ENCODE peak calls at places on chromosome 16, in nine cellular contexts. One of them, this sample, is unnamed.

GRCh38 chr16:30805370-30806169 is 18.6 kb upstream of the ZNF629 start:
- DNase-seq in AG04449: no peak
- DNase-seq in GM23338: peak; percentile 89
- DNase-seq in AG09309: no peak
- DNase-seq in endothelial cell of umbilical vein: peak; percentile 74
- DNase-seq in endothelial cell: peak; percentile 77
- DNase-seq in AG09319: peak; percentile 45
- DNase-seq in colonic mucosa: peak; percentile 86
- DNase-seq in H1: no peak
- DNase-seq in this sample: no peak

GRCh38 chr16:29987371-29988085 is 7.9 kb downstream of the HIRIP3 start:
- DNase-seq in AG04449: no peak
- DNase-seq in GM23338: no peak
- DNase-seq in AG09309: no peak
- DNase-seq in endothelial cell of umbilical vein: no peak
- DNase-seq in endothelial cell: no peak
- DNase-seq in AG09319: no peak
- DNase-seq in colonic mucosa: no peak
- DNase-seq in H1: no peak
- DNase-seq in this sample: no peak

GRCh38 chr16:88913001-88913612 is 46.6 kb upstream of the PABPN1L start:
- DNase-seq in AG04449: no peak
- DNase-seq in GM23338: no peak
- DNase-seq in AG09309: no peak
- DNase-seq in endothelial cell of umbilical vein: no peak
- DNase-seq in endothelial cell: no peak
- DNase-seq in AG09319: no peak
- DNase-seq in colonic mucosa: no peak
- DNase-seq in H1: no peak
- DNase-seq in this sample: no peak

GRCh38 chr16:969508-970378 is 1.0 kb downstream of the LMF1 start:
- DNase-seq in AG04449: no peak
- DNase-seq in GM23338: peak; percentile 52
- DNase-seq in AG09309: no peak
- DNase-seq in endothelial cell of umbilical vein: peak; percentile 39
- DNase-seq in endothelial cell: no peak
- DNase-seq in AG09319: no peak
- DNase-seq in colonic mucosa: no peak
- DNase-seq in H1: no peak
- DNase-seq in this sample: no peak

GRCh38 chr16:86567701-86568571 is 1.3 kb downstream of the FOXC2 start:
- DNase-seq in AG04449: no peak
- DNase-seq in GM23338: peak; percentile 66
- DNase-seq in AG09309: no peak
- DNase-seq in endothelial cell of umbilical vein: peak; percentile 52
- DNase-seq in endothelial cell: peak; percentile 56
- DNase-seq in AG09319: no peak
- DNase-seq in colonic mucosa: no peak
- DNase-seq in H1: no peak
- DNase-seq in this sample: no peak

GRCh38 chr16:71784093-71784492 is 24.5 kb downstream of the AP1G1 start:
- DNase-seq in AG04449: no peak
- DNase-seq in GM23338: no peak
- DNase-seq in AG09309: no peak
- DNase-seq in endothelial cell of umbilical vein: no peak
- DNase-seq in endothelial cell: no peak
- DNase-seq in AG09319: no peak
- DNase-seq in colonic mucosa: no peak
- DNase-seq in H1: no peak
- DNase-seq in this sample: no peak

GRCh38 chr16:48971571-48972071 is 310.0 kb downstream of the CBLN1 start:
- DNase-seq in AG04449: no peak
- DNase-seq in GM23338: no peak
- DNase-seq in AG09309: no peak
- DNase-seq in endothelial cell of umbilical vein: no peak
- DNase-seq in endothelial cell: no peak
- DNase-seq in AG09319: no peak
- DNase-seq in colonic mucosa: no peak
- DNase-seq in H1: no peak
- DNase-seq in this sample: no peak

GRCh38 chr16:46650224-46650623 is 29.0 kb upstream of the SHCBP1 start:
- DNase-seq in AG04449: no peak
- DNase-seq in GM23338: no peak
- DNase-seq in AG09309: no peak
- DNase-seq in endothelial cell of umbilical vein: no peak
- DNase-seq in endothelial cell: no peak
- DNase-seq in AG09319: no peak
- DNase-seq in colonic mucosa: no peak
- DNase-seq in H1: no peak
- DNase-seq in this sample: no peak

GRCh38 chr16:15610369-15610871 is 32.5 kb downstream of the MARF1 start:
- DNase-seq in AG04449: no peak
- DNase-seq in GM23338: no peak
- DNase-seq in AG09309: no peak
- DNase-seq in endothelial cell of umbilical vein: no peak
- DNase-seq in endothelial cell: no peak
- DNase-seq in AG09319: no peak
- DNase-seq in colonic mucosa: no peak
- DNase-seq in H1: no peak
- DNase-seq in this sample: no peak

GRCh38 chr16:53893731-53894435 is 189.9 kb downstream of the FTO start:
- DNase-seq in AG04449: no peak
- DNase-seq in GM23338: no peak
- DNase-seq in AG09309: peak; percentile 21
- DNase-seq in endothelial cell of umbilical vein: peak; percentile 70
- DNase-seq in endothelial cell: no peak
- DNase-seq in AG09319: no peak
- DNase-seq in colonic mucosa: peak; percentile 38
- DNase-seq in H1: no peak
- DNase-seq in this sample: peak; percentile 32

GRCh38 chr16:71526111-71526998 is at the start of gene CHST4:
- DNase-seq in AG04449: no peak
- DNase-seq in GM23338: peak; percentile 93
- DNase-seq in AG09309: peak; percentile 7
- DNase-seq in endothelial cell of umbilical vein: no peak
- DNase-seq in endothelial cell: peak; percentile 11
- DNase-seq in AG09319: peak; percentile 15
- DNase-seq in colonic mucosa: no peak
- DNase-seq in H1: peak; percentile 82
- DNase-seq in this sample: peak; percentile 73

GRCh38 chr16:83031524-83031923 is 404.8 kb downstream of the CDH13 start:
- DNase-seq in AG04449: no peak
- DNase-seq in GM23338: no peak
- DNase-seq in AG09309: no peak
- DNase-seq in endothelial cell of umbilical vein: no peak
- DNase-seq in endothelial cell: no peak
- DNase-seq in AG09319: no peak
- DNase-seq in colonic mucosa: no peak
- DNase-seq in H1: no peak
- DNase-seq in this sample: no peak

GRCh38 chr16:48206594-48207242 is 37.4 kb upstream of the LONP2 start:
- DNase-seq in AG04449: no peak
- DNase-seq in GM23338: no peak
- DNase-seq in AG09309: no peak
- DNase-seq in endothelial cell of umbilical vein: no peak
- DNase-seq in endothelial cell: no peak
- DNase-seq in AG09319: no peak
- DNase-seq in colonic mucosa: no peak
- DNase-seq in H1: peak; percentile 17
- DNase-seq in this sample: no peak

GRCh38 chr16:2420035-2420434 is 9.2 kb upstream of the CCNF start:
- DNase-seq in AG04449: no peak
- DNase-seq in GM23338: no peak
- DNase-seq in AG09309: no peak
- DNase-seq in endothelial cell of umbilical vein: no peak
- DNase-seq in endothelial cell: no peak
- DNase-seq in AG09319: no peak
- DNase-seq in colonic mucosa: no peak
- DNase-seq in H1: no peak
- DNase-seq in this sample: no peak

GRCh38 chr16:23148166-23148512 is 1.1 kb downstream of the USP31 start:
- DNase-seq in AG04449: no peak
- DNase-seq in GM23338: no peak
- DNase-seq in AG09309: no peak
- DNase-seq in endothelial cell of umbilical vein: peak; percentile 51
- DNase-seq in endothelial cell: no peak
- DNase-seq in AG09319: no peak
- DNase-seq in colonic mucosa: no peak
- DNase-seq in H1: no peak
- DNase-seq in this sample: no peak

DNA sequence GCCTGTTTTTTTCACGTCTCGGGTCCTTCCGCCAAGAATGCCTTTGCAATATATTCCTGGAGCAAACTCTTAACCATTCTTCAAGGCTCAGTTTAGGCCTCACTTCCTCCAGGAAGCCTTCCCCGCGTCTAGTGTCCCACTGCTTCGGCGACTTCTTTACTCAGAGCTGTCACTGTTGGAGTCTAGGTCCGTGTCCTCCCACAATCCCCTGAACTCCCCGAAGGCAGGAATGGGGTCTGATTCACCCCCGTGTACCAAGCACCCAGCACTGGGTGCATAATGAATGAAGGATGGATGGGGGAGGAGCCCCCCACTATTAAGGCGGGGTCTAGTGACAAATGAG is 508 bp downstream of the MATCAP1 start:
- DNase-seq in AG04449: no peak
- DNase-seq in GM23338: no peak
- DNase-seq in AG09309: no peak
- DNase-seq in endothelial cell of umbilical vein: no peak
- DNase-seq in endothelial cell: no peak
- DNase-seq in AG09319: no peak
- DNase-seq in colonic mucosa: no peak
- DNase-seq in H1: no peak
- DNase-seq in this sample: no peak
- TF ChIP-seq CTCF in AG04449: no peak
- TF ChIP-seq CTCF in GM23338: no peak
- TF ChIP-seq CTCF in AG09309: no peak
- TF ChIP-seq CTCF in endothelial cell of umbilical vein: no peak
- TF ChIP-seq CTCF in endothelial cell: no peak
- TF ChIP-seq CTCF in AG09319: no peak
- TF ChIP-seq CTCF in colonic mucosa: no peak
- TF ChIP-seq CTCF in H1: no peak
- TF ChIP-seq CTCF in this sample: no peak

DNA sequence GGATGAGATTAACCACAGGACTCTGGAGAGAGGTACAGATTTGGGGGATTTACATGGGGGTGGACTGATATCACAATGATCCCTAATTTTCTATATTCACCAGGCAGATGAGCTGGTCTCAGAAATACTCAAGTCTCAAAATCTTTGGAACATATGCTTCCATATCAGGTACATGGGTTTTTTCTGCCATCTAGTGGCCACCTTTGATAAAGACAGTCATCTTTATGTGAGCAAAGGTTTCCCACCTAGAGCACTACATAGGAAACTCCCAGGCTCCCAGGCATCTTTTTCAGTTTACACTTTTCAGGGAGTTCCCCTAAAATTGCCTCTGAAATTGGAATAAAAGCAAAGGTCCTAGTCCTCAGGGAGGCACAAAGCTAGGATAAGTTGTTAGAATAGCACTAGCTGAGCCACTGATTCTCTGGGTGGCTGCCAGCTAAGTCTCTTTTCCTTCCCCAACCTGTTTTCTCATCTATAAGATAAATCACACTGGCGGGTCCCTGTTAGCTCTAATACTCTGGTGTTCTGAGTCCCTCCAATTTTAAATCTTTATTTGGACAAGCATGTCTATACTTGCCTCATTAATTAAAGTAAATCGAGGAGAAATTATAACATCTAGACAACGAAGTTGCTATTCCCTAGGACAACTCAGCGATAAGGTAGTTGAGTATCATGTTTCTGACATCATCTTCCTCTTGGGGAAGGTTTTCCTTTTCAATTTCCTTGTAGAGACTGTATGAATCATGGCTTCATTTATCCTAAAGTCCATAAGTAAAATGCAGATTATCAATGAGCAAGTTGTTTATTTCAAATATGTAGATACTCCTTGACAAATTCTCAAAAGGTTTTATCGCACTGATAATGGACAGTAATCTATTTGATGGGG is 19.0 kb upstream of the MON1B start:
- DNase-seq in AG04449: peak; percentile 10
- DNase-seq in GM23338: peak; percentile 82
- DNase-seq in AG09309: peak; percentile 29
- DNase-seq in endothelial cell of umbilical vein: peak; percentile 76
- DNase-seq in endothelial cell: peak; percentile 61
- DNase-seq in AG09319: peak; percentile 27
- DNase-seq in colonic mucosa: peak; percentile 34
- DNase-seq in H1: no peak
- DNase-seq in this sample: peak; percentile 49
- TF ChIP-seq CTCF in AG04449: peak; percentile 53
- TF ChIP-seq CTCF in GM23338: peak; percentile 85
- TF ChIP-seq CTCF in AG09309: peak; percentile 57
- TF ChIP-seq CTCF in endothelial cell of umbilical vein: peak; percentile 52
- TF ChIP-seq CTCF in endothelial cell: peak; percentile 95
- TF ChIP-seq CTCF in AG09319: peak; percentile 72
- TF ChIP-seq CTCF in colonic mucosa: peak; percentile 48
- TF ChIP-seq CTCF in H1: no peak
- TF ChIP-seq CTCF in this sample: peak; percentile 69

DNA sequence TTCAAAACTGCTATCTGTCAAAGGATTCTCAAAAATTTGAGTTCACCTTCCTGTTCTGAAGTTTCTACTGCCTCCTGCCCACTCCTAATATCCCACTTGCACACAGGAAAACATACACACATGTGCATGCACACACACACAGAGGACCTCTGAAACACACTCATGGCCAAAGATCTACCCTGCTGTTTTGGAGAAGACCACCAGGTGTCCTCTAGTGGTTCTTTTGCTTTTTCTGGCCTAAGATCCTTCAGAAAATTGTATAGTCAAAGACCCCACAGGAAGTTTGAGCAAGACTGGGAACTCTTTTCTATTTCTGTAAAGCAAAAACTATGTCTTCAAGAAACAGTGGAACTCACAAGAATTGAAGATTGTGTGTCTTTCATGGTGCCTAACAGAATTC is 90.2 kb downstream of the CDH8 start:
- DNase-seq in AG04449: no peak
- DNase-seq in GM23338: peak; percentile 17
- DNase-seq in AG09309: no peak
- DNase-seq in endothelial cell of umbilical vein: no peak
- DNase-seq in endothelial cell: no peak
- DNase-seq in AG09319: no peak
- DNase-seq in colonic mucosa: no peak
- DNase-seq in H1: no peak
- DNase-seq in this sample: no peak
- TF ChIP-seq CTCF in AG04449: no peak
- TF ChIP-seq CTCF in GM23338: peak; percentile 50
- TF ChIP-seq CTCF in AG09309: no peak
- TF ChIP-seq CTCF in endothelial cell of umbilical vein: no peak
- TF ChIP-seq CTCF in endothelial cell: peak; percentile 9
- TF ChIP-seq CTCF in AG09319: no peak
- TF ChIP-seq CTCF in colonic mucosa: no peak
- TF ChIP-seq CTCF in H1: no peak
- TF ChIP-seq CTCF in this sample: no peak

DNA sequence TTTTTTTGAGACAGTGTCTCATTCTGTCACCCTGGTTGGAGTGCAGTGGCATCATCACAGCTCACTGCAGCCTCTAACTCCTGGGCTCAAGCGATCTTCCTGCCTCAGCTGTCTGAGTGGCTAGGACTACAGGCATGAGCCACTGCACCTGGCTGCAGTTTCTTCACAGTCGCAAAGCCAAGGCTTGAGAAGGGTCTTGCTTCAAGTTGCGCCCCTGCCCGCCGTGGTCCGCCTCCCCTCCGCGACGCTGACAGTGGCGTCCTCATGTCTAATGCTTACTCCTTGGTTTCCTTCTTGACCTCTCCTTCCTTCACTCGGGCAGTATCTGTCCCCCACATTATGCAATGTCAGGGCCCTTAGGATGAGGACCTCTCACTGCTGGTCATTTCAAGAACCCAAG is 112.7 kb downstream of the ADCY9 start:
- DNase-seq in AG04449: no peak
- DNase-seq in GM23338: no peak
- DNase-seq in AG09309: no peak
- DNase-seq in endothelial cell of umbilical vein: no peak
- DNase-seq in endothelial cell: no peak
- DNase-seq in AG09319: no peak
- DNase-seq in colonic mucosa: no peak
- DNase-seq in H1: no peak
- DNase-seq in this sample: no peak
- TF ChIP-seq CTCF in AG04449: no peak
- TF ChIP-seq CTCF in GM23338: no peak
- TF ChIP-seq CTCF in AG09309: no peak
- TF ChIP-seq CTCF in endothelial cell of umbilical vein: no peak
- TF ChIP-seq CTCF in endothelial cell: no peak
- TF ChIP-seq CTCF in AG09319: no peak
- TF ChIP-seq CTCF in colonic mucosa: no peak
- TF ChIP-seq CTCF in H1: no peak
- TF ChIP-seq CTCF in this sample: no peak

This sample was measured in astrocyte of the cerebellum.